ENCODE peak calls at places on chromosome 5, in nine cellular contexts. R, J, O, A, T, I, C, D and B are unnamed samples.
A peak's percentile ranks its signal among the peaks of the same experiment; 100 is the strongest.

GRCh38 chr5:543755-544674 is 19.8 kb upstream of the SLC9A3 start:
- DNase-seq in R (peak; percentile 77), J (no peak), O (no peak), A (no peak), T (peak; percentile 90), I (peak; percentile 56), C (peak; percentile 84), D (peak; percentile 44), B (no peak)

GRCh38 chr5:108521841-108522506 is 140.1 kb upstream of the FBXL17 start:
- DNase-seq in R (no peak), J (peak; percentile 89), O (peak; percentile 45), A (peak; percentile 75), T (peak; percentile 57), I (no peak), C (peak; percentile 85), D (no peak), B (peak; percentile 78)

GRCh38 chr5:150656191-150657132 is 4.6 kb upstream of the MYOZ3 start:
- DNase-seq in R (peak; percentile 82), J (peak; percentile 83), O (no peak), A (peak; percentile 52), T (peak; percentile 84), I (peak; percentile 77), C (peak; percentile 79), D (peak; percentile 77), B (peak; percentile 34)

GRCh38 chr5:56819027-56819881 is 3.9 kb downstream of the MAP3K1 start:
- DNase-seq in R (no peak), J (no peak), O (no peak), A (peak; percentile 39), T (peak; percentile 42), I (no peak), C (no peak), D (no peak), B (no peak)

GRCh38 chr5:77176429-77176828 is 34.1 kb upstream of the PDE8B start:
- DNase-seq in R (no peak), J (no peak), O (no peak), A (no peak), T (no peak), I (no peak), C (no peak), D (no peak), B (no peak)

GRCh38 chr5:81748556-81748955 is 2.3 kb downstream of the SSBP2 start:
- DNase-seq in R (no peak), J (no peak), O (no peak), A (peak; percentile 26), T (peak; percentile 33), I (no peak), C (no peak), D (no peak), B (no peak)

GRCh38 chr5:164097747-164098146 is 592.3 kb downstream of the MAT2B start:
- DNase-seq in R (no peak), J (no peak), O (no peak), A (peak; percentile 68), T (no peak), I (no peak), C (no peak), D (no peak), B (no peak)

GRCh38 chr5:84191296-84191695 is 193.4 kb downstream of the EDIL3 start:
- DNase-seq in R (peak; percentile 10), J (no peak), O (no peak), A (no peak), T (no peak), I (no peak), C (no peak), D (no peak), B (no peak)

GRCh38 chr5:3386676-3387075 is 209.0 kb upstream of the IRX1 start:
- DNase-seq in R (no peak), J (no peak), O (no peak), A (no peak), T (no peak), I (no peak), C (no peak), D (no peak), B (no peak)

GRCh38 chr5:129460951-129461815 is 1.1 kb downstream of the ADAMTS19 start:
- DNase-seq in R (peak; percentile 45), J (peak; percentile 82), O (no peak), A (peak; percentile 11), T (no peak), I (peak; percentile 51), C (peak; percentile 24), D (peak; percentile 23), B (no peak)

GRCh38 chr5:160198148-160198545 is 31.2 kb upstream of the FABP6 start:
- DNase-seq in R (no peak), J (no peak), O (no peak), A (no peak), T (no peak), I (no peak), C (no peak), D (no peak), B (no peak)

GRCh38 chr5:178111925-178112324 is 1.4 kb upstream of the N4BP3 start:
- DNase-seq in R (no peak), J (no peak), O (peak; percentile 15), A (peak; percentile 70), T (no peak), I (no peak), C (no peak), D (no peak), B (peak; percentile 55)

GRCh38 chr5:178114325-178115135 is 1.2 kb downstream of the N4BP3 start:
- DNase-seq in R (peak; percentile 45), J (peak; percentile 48), O (no peak), A (no peak), T (peak; percentile 62), I (peak; percentile 60), C (peak; percentile 40), D (no peak), B (no peak)

GRCh38 chr5:178112545-178112944 is 787 bp upstream of the N4BP3 start:
- DNase-seq in R (no peak), J (no peak), O (no peak), A (no peak), T (no peak), I (no peak), C (no peak), D (no peak), B (no peak)

GRCh38 chr5:178113841-178114324 is 551 bp downstream of the N4BP3 start:
- DNase-seq in R (no peak), J (peak; percentile 63), O (no peak), A (no peak), T (peak; percentile 45), I (no peak), C (peak; percentile 50), D (no peak), B (no peak)

DNA sequence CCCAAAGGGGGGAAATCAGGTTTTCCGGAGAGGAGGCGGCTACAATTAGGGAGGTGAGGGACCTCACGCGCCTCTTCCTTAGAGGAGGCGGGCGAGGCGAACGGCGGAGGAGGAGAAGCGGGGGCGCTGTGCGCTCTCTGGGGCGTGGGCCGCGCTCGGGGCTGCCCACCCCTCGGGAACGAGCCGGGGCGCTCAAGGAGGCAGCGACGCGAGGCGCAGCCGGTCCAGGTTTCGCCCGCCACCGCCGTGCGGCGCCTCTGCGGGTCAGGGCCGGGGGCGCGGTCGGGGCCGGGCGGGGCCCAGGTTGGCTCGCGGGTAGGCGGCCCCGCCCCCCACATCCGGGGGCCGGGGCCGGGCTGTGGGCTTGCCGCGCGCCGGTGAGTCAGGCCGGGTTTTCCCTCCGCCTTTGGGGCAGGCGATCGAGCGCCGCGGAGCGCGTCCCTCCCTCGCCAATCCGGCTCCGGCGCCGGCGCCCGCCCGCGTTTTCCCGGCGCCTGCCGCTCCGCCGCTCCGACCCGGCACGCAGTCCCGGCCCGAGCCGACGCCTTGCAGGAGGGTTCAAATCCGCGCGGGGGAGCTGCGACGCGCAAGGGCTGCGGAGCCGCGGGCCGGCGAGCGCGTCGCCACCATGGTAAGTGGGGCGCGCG is at the start of gene N4BP3:
- DNase-seq in R (peak; percentile 79), J (peak; percentile 91), O (no peak), A (peak; percentile 18), T (peak; percentile 93), I (peak; percentile 83), C (peak; percentile 91), D (no peak), B (no peak)
- TF ChIP-seq CTCF in R (peak; percentile 4), J (peak; percentile 17), O (no peak), A (no peak), T (peak; percentile 57), I (no peak), C (peak; percentile 23), D (no peak), B (no peak)

GRCh38 chr5:98839469-98840383 is 66.3 kb downstream of the RGMB start:
- DNase-seq in R (no peak), J (peak; percentile 48), O (no peak), A (peak; percentile 30), T (peak; percentile 9), I (no peak), C (no peak), D (no peak), B (peak; percentile 35)
- H3K4me3 ChIP-seq in R (no peak overlapping the region), J (no peak overlapping the region), O (no peak overlapping the region), A (no peak overlapping the region), T (no peak overlapping the region), I (peak overlapping the region; percentile 34), C (no peak overlapping the region), D (peak overlapping the region; percentile 60), B (no peak overlapping the region)

GRCh38 chr5:157689942-157690689 is 18.8 kb downstream of the C5orf52 start:
- DNase-seq in R (no peak), J (peak; percentile 51), O (no peak), A (no peak), T (no peak), I (no peak), C (peak; percentile 19), D (no peak), B (no peak)
- TF ChIP-seq CTCF in R (no peak), J (peak; percentile 48), O (peak; percentile 17), A (no peak), T (peak; percentile 23), I (no peak), C (no peak), D (no peak), B (peak; percentile 4)

GRCh38 chr5:73436535-73437125 is 11.9 kb downstream of the FOXD1 start:
- DNase-seq in R (no peak), J (peak; percentile 49), O (no peak), A (peak; percentile 40), T (no peak), I (no peak), C (no peak), D (no peak), B (no peak)
- H3K4me3 ChIP-seq in R (peak overlapping the region; percentile 26), J (peak overlapping the region; percentile 58), O (peak overlapping the region; percentile 41), A (peak overlapping the region; percentile 37), T (no peak overlapping the region), I (peak overlapping the region; percentile 34), C (no peak overlapping the region), D (peak overlapping the region; percentile 50), B (no peak overlapping the region)

DNA sequence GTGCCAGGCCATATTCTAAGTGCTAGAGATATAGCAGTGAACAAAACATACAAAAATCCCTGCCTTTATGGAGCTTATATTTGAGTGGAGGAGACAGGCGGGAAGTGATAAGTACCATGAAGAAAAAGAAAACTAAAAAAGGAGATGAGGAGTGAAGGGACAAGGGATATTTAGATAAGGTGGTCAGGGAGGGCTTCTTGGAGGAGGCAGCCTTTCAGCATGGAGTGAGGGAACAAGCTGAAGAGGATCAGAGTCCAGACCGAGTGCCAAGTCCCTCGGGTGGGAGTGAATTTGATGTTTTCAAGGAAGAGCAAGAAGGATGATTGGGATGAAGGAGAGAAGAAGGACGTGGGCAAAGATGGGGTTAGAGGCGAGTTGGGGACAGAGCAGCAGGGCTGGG is 190.5 kb downstream of the FSTL4 start:
- DNase-seq in R (no peak), J (no peak), O (no peak), A (no peak), T (no peak), I (no peak), C (no peak), D (no peak), B (no peak)
- TF ChIP-seq CTCF in R (no peak), J (no peak), O (no peak), A (no peak), T (peak; percentile 19), I (no peak), C (no peak), D (no peak), B (no peak)